ENCODE peak calls at places on chromosomes 13 and 19, in four cellular contexts. I, U, G and W are unnamed samples.

GRCh38 chr19:4455742-4456565 is 1.6 kb downstream of the UBXN6 start:
- DNase-seq in G (peak; percentile 43), U (peak; percentile 43), I (no peak), W (no peak)

GRCh38 chr13:114025432-114026127 is 51.7 kb upstream of the C13orf46 start:
- DNase-seq in U (no peak), I (no peak), G (peak; percentile 21), W (no peak)

GRCh38 chr19:22335716-22336115 is 49.5 kb downstream of the ZNF729 start:
- DNase-seq in U (no peak), G (no peak), I (no peak), W (no peak)

GRCh38 chr13:43085545-43085944 is 62.2 kb downstream of the DNAJC15 start:
- DNase-seq in G (peak; percentile 42), I (peak; percentile 52), U (peak; percentile 12), W (peak; percentile 5)

GRCh38 chr19:48342841-48343540 is 17.6 kb downstream of the EMP3 start:
- DNase-seq in I (no peak), G (no peak), U (peak; percentile 60), W (no peak)

GRCh38 chr13:23722726-23723453 is 152.7 kb downstream of the TNFRSF19 start:
- DNase-seq in G (no peak), U (no peak), I (no peak), W (no peak)

GRCh38 chr13:99265823-99266426 is 7.7 kb upstream of the GPR18 start:
- DNase-seq in G (peak; percentile 58), U (peak; percentile 26), I (peak; percentile 71), W (peak; percentile 69)

GRCh38 chr13:99471231-99472202 is 29.8 kb upstream of the TM9SF2 start:
- DNase-seq in U (peak; percentile 32), G (no peak), I (no peak), W (no peak)

GRCh38 chr13:20769834-20770233 is 3.9 kb downstream of the EEF1AKMT1 start:
- DNase-seq in U (no peak), G (no peak), I (no peak), W (no peak)

GRCh38 chr19:17264641-17264979 is at the start of gene USHBP1:
- DNase-seq in I (peak; percentile 57), U (no peak), G (no peak), W (no peak)

GRCh38 chr19:30381366-30381765 is 9.2 kb downstream of the ZNF536 start:
- DNase-seq in I (no peak), G (no peak), U (no peak), W (no peak)

GRCh38 chr13:97324115-97324514 is 102.0 kb downstream of the MBNL2 start:
- DNase-seq in G (no peak), U (no peak), I (no peak), W (no peak)

GRCh38 chr19:41861098-41861768 is 1.2 kb downstream of the RPS19 start:
- DNase-seq in U (no peak), G (no peak), I (no peak), W (no peak)

GRCh38 chr19:41861846-41862245 is 1.8 kb downstream of the RPS19 start:
- DNase-seq in U (no peak), I (no peak), G (no peak), W (no peak)

GRCh38 chr19:41863209-41863931 is 3.3 kb downstream of the RPS19 start:
- DNase-seq in I (no peak), U (no peak), G (no peak), W (no peak)

GRCh38 chr19:41864374-41864773 is 4.3 kb downstream of the RPS19 start:
- DNase-seq in U (no peak), G (no peak), I (no peak), W (no peak)

GRCh38 chr19:41862445-41862986 is 2.5 kb downstream of the RPS19 start:
- DNase-seq in U (no peak), G (no peak), I (no peak), W (no peak)
- H3K4me3 ChIP-seq in U (no peak overlapping the region), G (no peak overlapping the region), I (peak overlapping the region; percentile 81), W (no peak overlapping the region)

DNA sequence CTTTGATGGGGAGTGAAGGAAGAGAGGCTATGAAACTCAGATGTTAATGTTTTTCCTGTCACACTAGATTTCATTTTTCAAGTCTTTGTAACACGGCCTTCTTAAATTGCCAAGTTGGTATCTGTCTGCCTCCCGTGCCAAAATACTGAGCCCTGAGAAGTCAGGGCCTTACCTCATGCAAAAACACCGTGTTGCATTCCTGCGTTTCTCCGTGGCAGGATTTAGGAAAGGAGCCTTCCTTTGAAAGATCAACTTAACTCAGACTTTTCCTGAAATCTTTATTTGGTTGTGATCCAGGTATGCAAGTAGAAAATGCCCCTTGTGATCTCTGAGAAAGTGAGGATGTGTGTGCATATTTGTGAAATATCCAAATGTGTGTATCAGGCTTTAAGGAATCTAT is 1291.0 kb upstream of the SLC10A2 start:
- DNase-seq in I (no peak), G (no peak), U (no peak), W (no peak)
- H3K4me1 ChIP-seq in I (no peaks in the 10 kb centered on the region), G (no peaks in the 10 kb centered on the region), U (no peaks in the 10 kb centered on the region), W (no peaks in the 10 kb centered on the region)

DNA sequence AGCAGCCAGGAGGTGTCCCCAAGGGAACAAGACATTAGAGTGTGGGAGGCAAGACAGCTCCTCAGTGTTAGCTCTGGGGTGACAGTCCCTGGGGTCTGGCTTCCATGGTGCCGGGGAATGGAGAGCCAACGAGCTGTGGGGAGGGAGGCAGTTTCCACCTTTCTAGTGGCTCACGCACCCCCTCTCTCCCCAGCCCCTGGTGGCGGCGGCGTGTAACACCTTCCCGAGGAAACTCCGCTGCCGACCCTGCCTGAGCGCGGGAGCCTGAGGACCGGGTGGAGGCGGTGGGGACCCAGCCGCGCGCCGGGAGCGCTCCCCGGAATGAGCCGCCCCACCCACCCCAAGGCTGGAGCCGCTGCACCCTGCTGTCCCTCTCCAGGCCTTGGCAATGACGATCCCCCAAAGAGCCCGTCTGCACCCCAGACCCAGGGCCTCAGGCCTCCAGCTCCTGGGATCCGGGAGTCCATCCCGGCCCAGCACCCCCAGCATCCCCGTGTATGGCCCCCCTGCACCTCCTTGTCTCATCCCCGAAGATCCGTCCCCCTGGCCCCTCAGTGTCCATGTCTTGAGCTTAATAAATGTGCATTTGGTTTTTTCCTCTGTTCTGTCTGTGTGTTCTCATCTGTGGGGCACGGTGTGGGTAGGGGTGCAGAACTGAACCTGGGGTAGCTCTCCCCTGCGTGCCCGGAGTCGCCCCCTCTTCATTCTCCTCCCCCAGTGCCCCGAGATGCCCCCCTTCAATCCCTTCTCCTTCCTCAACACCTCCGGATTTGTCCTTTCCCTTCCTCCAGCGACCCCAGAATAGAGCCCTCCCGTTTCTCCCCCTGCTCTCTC is 617 bp upstream of the FXYD5 start:
- DNase-seq in U (no peak), I (peak; percentile 79), G (peak; percentile 55), W (peak; percentile 71)
- H3K27me3 ChIP-seq in U (no peaks in the 10 kb centered on the region), I (no peaks in the 10 kb centered on the region), G (peaks cover 27% of the 10 kb centered on the region), W (no peaks in the 10 kb centered on the region)

DNA sequence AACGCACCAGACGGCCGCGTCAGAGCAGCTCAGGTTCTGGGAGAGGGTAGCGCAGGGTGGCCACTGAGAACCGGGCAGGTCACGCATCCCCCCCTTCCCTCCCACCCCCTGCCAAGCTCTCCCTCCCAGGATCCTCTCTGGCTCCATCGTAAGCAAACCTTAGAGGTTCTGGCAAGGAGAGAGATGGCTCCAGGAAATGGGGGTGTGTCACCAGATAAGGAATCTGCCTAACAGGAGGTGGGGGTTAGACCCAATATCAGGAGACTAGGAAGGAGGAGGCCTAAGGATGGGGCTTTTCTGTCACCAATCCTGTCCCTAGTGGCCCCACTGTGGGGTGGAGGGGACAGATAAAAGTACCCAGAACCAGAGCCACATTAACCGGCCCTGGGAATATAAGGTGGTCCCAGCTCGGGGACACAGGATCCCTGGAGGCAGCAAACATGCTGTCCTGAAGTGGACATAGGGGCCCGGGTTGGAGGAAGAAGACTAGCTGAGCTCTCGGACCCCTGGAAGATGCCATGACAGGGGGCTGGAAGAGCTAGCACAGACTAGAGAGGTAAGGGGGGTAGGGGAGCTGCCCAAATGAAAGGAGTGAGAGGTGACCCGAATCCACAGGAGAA is 1.9 kb downstream of the PPP1R12C start:
- DNase-seq in I (no peak), U (no peak), G (no peak), W (no peak)
- H3K4me3 ChIP-seq in I (peak overlapping the region; percentile 76), U (peak overlapping the region; percentile 87), G (peak overlapping the region; percentile 62), W (peak overlapping the region; percentile 82)

GRCh38 chr19:7258042-7258839 is 36.0 kb downstream of the INSR start:
- DNase-seq in G (no peak), U (no peak), I (no peak), W (no peak)

GRCh38 chr19:7260161-7260560 is 34.1 kb downstream of the INSR start:
- DNase-seq in U (no peak), G (no peak), I (no peak), W (no peak)

GRCh38 chr19:7257148-7258041 is 36.8 kb downstream of the INSR start:
- DNase-seq in I (no peak), U (peak; percentile 76), G (no peak), W (no peak)

GRCh38 chr19:7255631-7256030 is 38.6 kb downstream of the INSR start:
- DNase-seq in U (no peak), G (no peak), I (no peak), W (no peak)

GRCh38 chr19:7258840-7259395 is 35.3 kb downstream of the INSR start:
- DNase-seq in U (no peak), I (no peak), G (no peak), W (no peak)
- H3K4me1 ChIP-seq in U (no peaks in the 10 kb centered on the region), I (no peaks in the 10 kb centered on the region), G (peaks cover 5% of the 10 kb centered on the region), W (no peaks in the 10 kb centered on the region)